ENCODE peak calls at places on chromosome 18, in five cellular contexts. One of them, this sample, is unnamed.

GRCh38 chr18:75341267-75341666 is 86.2 kb downstream of the SMIM21 start:
- DNase-seq in neural progenitor cell: peak
- DNase-seq in endodermal cell: peak
- DNase-seq in NCI-H2081: no peak
- DNase-seq in uterus: no peak
- DNase-seq in this sample: peak

GRCh38 chr18:58020567-58021107 is 23.4 kb upstream of the NEDD4L start:
- DNase-seq in neural progenitor cell: no peak
- DNase-seq in uterus: no peak
- DNase-seq in NCI-H2081: no peak
- DNase-seq in endodermal cell: no peak
- DNase-seq in this sample: no peak

GRCh38 chr18:70072678-70073077 is 125.0 kb upstream of the CD226 start:
- DNase-seq in neural progenitor cell: no peak
- DNase-seq in endodermal cell: no peak
- DNase-seq in NCI-H2081: peak
- DNase-seq in uterus: no peak
- DNase-seq in this sample: no peak

GRCh38 chr18:74116628-74117554 is 30.7 kb downstream of the FBXO15 start:
- DNase-seq in uterus: no peak
- DNase-seq in NCI-H2081: peak
- DNase-seq in endodermal cell: peak
- DNase-seq in neural progenitor cell: peak
- DNase-seq in this sample: no peak

GRCh38 chr18:3603460-3604259 is 153.7 kb downstream of the TGIF1 start:
- DNase-seq in uterus: no peak
- DNase-seq in neural progenitor cell: peak
- DNase-seq in endodermal cell: peak
- DNase-seq in NCI-H2081: no peak
- DNase-seq in this sample: no peak

GRCh38 chr18:25332002-25332401 is 20.0 kb downstream of the ZNF521 start:
- DNase-seq in endodermal cell: no peak
- DNase-seq in uterus: no peak
- DNase-seq in NCI-H2081: no peak
- DNase-seq in neural progenitor cell: no peak
- DNase-seq in this sample: no peak

GRCh38 chr18:48940854-48941531 is 9.8 kb downstream of the SMAD7 start:
- DNase-seq in neural progenitor cell: no peak
- DNase-seq in NCI-H2081: no peak
- DNase-seq in endodermal cell: no peak
- DNase-seq in uterus: no peak
- DNase-seq in this sample: no peak

GRCh38 chr18:79543861-79544385 is 135.7 kb upstream of the CTDP1 start:
- DNase-seq in endodermal cell: peak
- DNase-seq in neural progenitor cell: no peak
- DNase-seq in NCI-H2081: no peak
- DNase-seq in uterus: peak
- DNase-seq in this sample: no peak

GRCh38 chr18:54776282-54776977 is 51.8 kb upstream of the RAB27B start:
- DNase-seq in uterus: no peak
- DNase-seq in neural progenitor cell: no peak
- DNase-seq in NCI-H2081: no peak
- DNase-seq in endodermal cell: no peak
- DNase-seq in this sample: no peak

GRCh38 chr18:46333371-46334199 is 229.4 kb downstream of the HAUS1 start:
- DNase-seq in neural progenitor cell: peak
- DNase-seq in uterus: no peak
- DNase-seq in endodermal cell: peak
- DNase-seq in NCI-H2081: peak
- DNase-seq in this sample: peak

GRCh38 chr18:42268186-42268725 is 313.2 kb downstream of the PIK3C3 start:
- DNase-seq in uterus: no peak
- DNase-seq in NCI-H2081: no peak
- DNase-seq in neural progenitor cell: no peak
- DNase-seq in endodermal cell: no peak
- DNase-seq in this sample: no peak

GRCh38 chr18:657311-657997 is at the start of gene TYMS:
- DNase-seq in NCI-H2081: peak
- DNase-seq in neural progenitor cell: peak
- DNase-seq in uterus: peak
- DNase-seq in endodermal cell: peak
- DNase-seq in this sample: peak

GRCh38 chr18:10015288-10015701 is 101.5 kb downstream of the VAPA start:
- DNase-seq in neural progenitor cell: no peak
- DNase-seq in endodermal cell: peak
- DNase-seq in NCI-H2081: no peak
- DNase-seq in uterus: no peak
- DNase-seq in this sample: no peak

GRCh38 chr18:62493033-62493862 is 29.6 kb upstream of the ZCCHC2 start:
- DNase-seq in endodermal cell: no peak
- DNase-seq in neural progenitor cell: no peak
- DNase-seq in uterus: no peak
- DNase-seq in NCI-H2081: no peak
- DNase-seq in this sample: no peak

GRCh38 chr18:39313992-39314391 is 1748.4 kb upstream of the CELF4 start:
- DNase-seq in uterus: no peak
- DNase-seq in endodermal cell: no peak
- DNase-seq in NCI-H2081: peak
- DNase-seq in neural progenitor cell: no peak
- DNase-seq in this sample: no peak

GRCh38 chr18:2848145-2848878 is 1.5 kb downstream of the EMILIN2 start:
- DNase-seq in uterus: no peak
- DNase-seq in endodermal cell: no peak
- DNase-seq in neural progenitor cell: no peak
- DNase-seq in NCI-H2081: no peak
- DNase-seq in this sample: no peak

GRCh38 chr18:69617888-69618287 is 217.2 kb downstream of the DOK6 start:
- DNase-seq in uterus: no peak
- DNase-seq in endodermal cell: no peak
- DNase-seq in neural progenitor cell: no peak
- DNase-seq in NCI-H2081: no peak
- DNase-seq in this sample: no peak

GRCh38 chr18:35028556-35028955 is 12.7 kb upstream of the MAPRE2 start:
- DNase-seq in endodermal cell: no peak
- DNase-seq in neural progenitor cell: no peak
- DNase-seq in uterus: no peak
- DNase-seq in NCI-H2081: no peak
- DNase-seq in this sample: no peak

GRCh38 chr18:34649072-34649471 is 61.0 kb upstream of the DTNA start:
- DNase-seq in uterus: no peak
- DNase-seq in endodermal cell: no peak
- DNase-seq in neural progenitor cell: no peak
- DNase-seq in NCI-H2081: no peak
- DNase-seq in this sample: no peak

GRCh38 chr18:48376934-48377333 is 32.2 kb downstream of the ZBTB7C start:
- DNase-seq in neural progenitor cell: no peak
- DNase-seq in NCI-H2081: no peak
- DNase-seq in uterus: no peak
- DNase-seq in endodermal cell: no peak
- DNase-seq in this sample: no peak

GRCh38 chr18:1914489-1914888 is 656.8 kb downstream of the METTL4 start:
- DNase-seq in NCI-H2081: no peak
- DNase-seq in neural progenitor cell: no peak
- DNase-seq in endodermal cell: peak
- DNase-seq in uterus: no peak
- DNase-seq in this sample: no peak

GRCh38 chr18:11750171-11750570 is 61.1 kb downstream of the GNAL start:
- DNase-seq in NCI-H2081: no peak
- DNase-seq in neural progenitor cell: no peak
- DNase-seq in endodermal cell: no peak
- DNase-seq in uterus: no peak
- DNase-seq in this sample: no peak

GRCh38 chr18:44896817-44897216 is 216.1 kb downstream of the SETBP1 start:
- DNase-seq in neural progenitor cell: no peak
- DNase-seq in uterus: no peak
- DNase-seq in NCI-H2081: peak
- DNase-seq in endodermal cell: no peak
- DNase-seq in this sample: no peak